ENCODE peak calls at places on chromosomes 5 and 9, in five cellular contexts. O is GM23248, D is PC-3, R is DND-41, A is HCT116. F is an unnamed sample.

GRCh38 chr5:59506285-59506877 is 387.1 kb downstream of the PDE4D start:
- DNase-seq in O (peak), D (peak), R (no peak), A (no peak), F (peak)

GRCh38 chr9:72534931-72535330 is 13.5 kb downstream of the TMC1 start:
- DNase-seq in R (no peak), O (peak), A (no peak), D (no peak), F (no peak)

GRCh38 chr5:151284392-151284967 is 19.1 kb downstream of the SLC36A3 start:
- DNase-seq in R (no peak), A (peak), O (no peak), D (no peak), F (no peak)

GRCh38 chr5:56328753-56329560 is 95.8 kb upstream of the ANKRD55 start:
- DNase-seq in R (no peak), O (peak), A (no peak), D (peak), F (peak)

GRCh38 chr5:133446440-133446839 is 165.9 kb downstream of the FSTL4 start:
- DNase-seq in D (no peak), R (no peak), A (no peak), O (no peak), F (no peak)

GRCh38 chr5:66554211-66554610 is 42.0 kb upstream of the MAST4 start:
- DNase-seq in R (peak), D (peak), O (peak), A (no peak), F (peak)

GRCh38 chr5:78669331-78669730 is 20.8 kb upstream of the LHFPL2 start:
- DNase-seq in D (no peak), O (no peak), A (no peak), R (no peak), F (no peak)

GRCh38 chr5:149280802-149281201 is 9.1 kb downstream of the AFAP1L1 start:
- DNase-seq in R (no peak), D (no peak), A (no peak), O (no peak), F (no peak)

GRCh38 chr9:135771401-135772051 is 69.5 kb downstream of the KCNT1 start:
- DNase-seq in D (no peak), O (no peak), R (no peak), A (no peak), F (no peak)

GRCh38 chr9:138067594-138068367 is 190.2 kb downstream of the CACNA1B start:
- DNase-seq in A (no peak), D (no peak), O (no peak), R (no peak), F (no peak)

GRCh38 chr9:78261403-78262001 is 25.6 kb downstream of the CEP78 start:
- DNase-seq in A (peak), D (peak), O (peak), R (no peak), F (peak)

GRCh38 chr9:27870404-27870803 is 297.1 kb upstream of the C9orf72 start:
- DNase-seq in A (no peak), R (no peak), O (no peak), D (peak), F (no peak)

GRCh38 chr9:91777437-91777836 is 172.6 kb downstream of the ROR2 start:
- DNase-seq in A (no peak), O (peak), D (no peak), R (no peak), F (no peak)

GRCh38 chr9:96361668-96362067 is 21.8 kb downstream of the SLC35D2 start:
- DNase-seq in A (no peak), O (no peak), D (no peak), R (no peak), F (no peak)

GRCh38 chr5:57316798-57317327 is 143.0 kb downstream of the GPBP1 start:
- DNase-seq in R (no peak), O (peak), D (peak), A (no peak), F (peak)

GRCh38 chr9:96027271-96028131 is 152.0 kb downstream of the ERCC6L2 start:
- DNase-seq in R (no peak), A (no peak), D (no peak), O (peak), F (no peak)

GRCh38 chr9:16458696-16459420 is 411.6 kb downstream of the BNC2 start:
- DNase-seq in O (peak), R (no peak), D (peak), A (no peak), F (peak)

GRCh38 chr5:118919016-118919415 is 69.3 kb downstream of the DTWD2 start:
- DNase-seq in A (no peak), R (no peak), D (no peak), O (no peak), F (no peak)

GRCh38 chr5:10328323-10328722 is 20.6 kb upstream of the CMBL start:
- DNase-seq in A (no peak), O (no peak), R (no peak), D (peak), F (no peak)

GRCh38 chr9:136658849-136659535 is 3.7 kb upstream of the EGFL7 start:
- DNase-seq in R (peak), A (no peak), O (no peak), D (no peak), F (no peak)

GRCh38 chr5:124253421-124253820 is 493.0 kb downstream of the ZNF608 start:
- DNase-seq in O (no peak), R (no peak), A (no peak), D (no peak), F (no peak)

GRCh38 chr5:84213212-84213611 is 171.5 kb downstream of the EDIL3 start:
- DNase-seq in A (no peak), O (no peak), R (no peak), D (no peak), F (no peak)

GRCh38 chr5:159539678-159540077 is 209.4 kb upstream of the IL12B start:
- DNase-seq in A (no peak), D (no peak), O (no peak), R (no peak), F (no peak)

GRCh38 chr5:96125335-96125891 is 163.8 kb upstream of the ELL2 start:
- DNase-seq in A (no peak), R (no peak), D (no peak), O (peak), F (no peak)

GRCh38 chr5:61333351-61334223 is 1.5 kb downstream of the ZSWIM6 start:
- DNase-seq in O (peak), R (no peak), D (peak), A (no peak), F (peak)

GRCh38 chr9:37953775-37954437 is 50.0 kb upstream of the SLC25A51 start:
- DNase-seq in A (peak), D (peak), R (no peak), O (peak), F (no peak)

GRCh38 chr5:159031513-159031912 is 68.2 kb downstream of the EBF1 start:
- DNase-seq in A (no peak), R (no peak), D (no peak), O (no peak), F (no peak)

GRCh38 chr9:133368249-133368881 is 7.5 kb downstream of the SURF4 start:
- DNase-seq in R (no peak), O (peak), D (no peak), A (no peak), F (no peak)

GRCh38 chr9:36847781-36848673 is 186.0 kb downstream of the PAX5 start:
- DNase-seq in A (no peak), O (no peak), R (no peak), D (no peak), F (no peak)

GRCh38 chr5:77882670-77883257 is 106.6 kb upstream of the TBCA start:
- DNase-seq in D (peak), A (no peak), O (peak), R (no peak), F (no peak)

GRCh38 chr9:89781838-89782237 is 177.0 kb downstream of the GADD45G start:
- DNase-seq in R (no peak), D (no peak), A (no peak), O (no peak), F (no peak)

GRCh38 chr5:88688242-88688959 is 194.6 kb downstream of the MEF2C start:
- DNase-seq in D (no peak), O (no peak), A (no peak), R (no peak), F (no peak)
- TF ChIP-seq EZH2 in D (no peak), O (no peak), A (no peak), R (no peak), F (no peak)

GRCh38 chr5:88145603-88146467 is 122.8 kb downstream of the TMEM161B start:
- DNase-seq in R (no peak), O (peak), D (no peak), A (no peak), F (no peak)
- TF ChIP-seq EZH2 in R (no peak), O (no peak), D (no peak), A (no peak), F (no peak)

GRCh38 chr5:180619563-180619915 is 28.2 kb upstream of the SCGB3A1 start:
- DNase-seq in R (no peak), D (no peak), A (no peak), O (no peak), F (no peak)

GRCh38 chr5:180621311-180621710 is 28.1 kb downstream of the FLT4 start:
- DNase-seq in A (no peak), D (no peak), R (no peak), O (no peak), F (no peak)

GRCh38 chr5:180620014-180620413 is 28.7 kb upstream of the SCGB3A1 start:
- DNase-seq in R (no peak), D (no peak), A (no peak), O (no peak), F (no peak)

GRCh38 chr5:180618487-180618829 is 27.2 kb upstream of the SCGB3A1 start:
- DNase-seq in O (no peak), D (no peak), A (no peak), R (no peak), F (no peak)

DNA sequence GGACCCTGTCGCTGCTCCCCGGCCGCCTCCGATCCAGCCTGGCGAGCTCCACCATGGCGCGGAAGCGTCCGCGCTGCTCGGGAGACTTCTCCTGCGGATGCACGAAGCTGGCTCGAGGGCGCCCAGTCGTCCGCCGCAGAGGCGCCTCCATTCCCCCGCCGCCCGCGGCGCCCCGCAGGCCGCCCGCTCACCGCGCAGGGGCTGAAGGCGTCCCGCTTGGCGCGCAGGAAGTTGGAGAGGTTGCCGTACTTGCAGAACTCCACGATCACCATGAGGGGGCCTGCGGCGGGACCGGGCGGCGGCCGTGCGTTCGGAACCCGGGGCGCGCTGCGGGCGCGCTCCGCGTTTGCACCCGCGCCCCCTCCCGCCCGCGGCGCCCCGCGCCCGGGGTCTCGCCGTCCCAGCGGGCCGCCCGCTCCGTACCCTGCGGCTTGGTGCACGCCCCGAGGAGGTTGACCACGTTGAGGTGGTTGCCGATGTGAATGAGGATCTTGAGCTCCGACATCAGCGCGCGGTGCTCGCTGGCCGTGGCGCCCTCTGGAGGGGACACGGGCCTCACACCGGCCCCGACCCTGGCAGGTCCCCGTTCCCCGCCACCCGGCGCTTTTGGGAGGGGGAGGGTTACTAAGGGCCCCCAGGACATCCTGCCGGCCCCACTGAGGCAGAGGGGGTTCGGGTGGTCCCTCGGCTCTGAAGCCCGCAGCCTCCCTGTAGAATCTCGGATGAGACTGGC is 27.7 kb upstream of the SCGB3A1 start:
- DNase-seq in O (peak), A (no peak), R (no peak), D (no peak), F (no peak)
- TF ChIP-seq EZH2 in O (no peak), A (no peak), R (no peak), D (no peak), F (no peak)

GRCh38 chr5:135534609-135535419 is 950 bp downstream of the NEUROG1 start:
- DNase-seq in O (peak), A (no peak), R (no peak), D (no peak), F (no peak)

GRCh38 chr5:135533794-135534193 is 2.0 kb downstream of the NEUROG1 start:
- DNase-seq in A (no peak), R (no peak), D (no peak), O (no peak), F (no peak)

GRCh38 chr5:135537271-135537670 is 1.5 kb upstream of the NEUROG1 start:
- DNase-seq in A (no peak), R (no peak), O (no peak), D (no peak), F (no peak)

GRCh38 chr5:135535820-135536801 is at the start of gene NEUROG1:
- DNase-seq in A (no peak), D (no peak), R (no peak), O (no peak), F (no peak)

DNA sequence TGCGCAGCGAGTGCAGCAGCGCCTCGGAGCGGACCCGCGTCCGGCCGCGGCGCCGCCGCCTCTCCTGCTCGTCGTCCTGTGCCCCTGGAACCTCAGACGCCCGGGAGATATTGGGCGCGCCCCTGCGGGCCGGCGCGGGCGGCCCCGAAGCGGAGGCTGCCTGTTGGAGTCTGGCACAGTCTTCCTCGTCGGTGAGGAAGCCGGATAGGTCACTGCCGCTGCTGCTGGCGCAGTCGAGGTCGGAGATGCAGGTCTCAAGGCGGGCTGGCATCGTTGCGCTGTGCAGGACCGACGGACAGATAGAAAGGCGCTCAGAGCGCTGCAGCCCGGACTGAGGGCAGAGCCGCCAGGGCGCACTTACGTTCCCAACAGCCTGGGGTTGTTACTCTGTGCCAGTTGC is 344 bp downstream of the NEUROG1 start:
- DNase-seq in D (no peak), R (no peak), O (peak), A (no peak), F (no peak)
- TF ChIP-seq EZH2 in D (no peak), R (no peak), O (peak), A (no peak), F (no peak)

GRCh38 chr9:34620061-34620994 is at the start of gene DCTN3:
- DNase-seq in A (peak), D (peak), R (peak), O (peak), F (peak)

GRCh38 chr9:34627716-34628655 is 880 bp downstream of the ARID3C start:
- DNase-seq in O (no peak), A (no peak), R (no peak), D (no peak), F (no peak)

GRCh38 chr9:34625087-34625486 is 3.8 kb downstream of the ARID3C start:
- DNase-seq in R (no peak), D (no peak), A (no peak), O (no peak), F (no peak)

GRCh38 chr9:34623386-34624235 is 3.3 kb upstream of the DCTN3 start:
- DNase-seq in A (no peak), O (no peak), D (no peak), R (no peak), F (no peak)

DNA sequence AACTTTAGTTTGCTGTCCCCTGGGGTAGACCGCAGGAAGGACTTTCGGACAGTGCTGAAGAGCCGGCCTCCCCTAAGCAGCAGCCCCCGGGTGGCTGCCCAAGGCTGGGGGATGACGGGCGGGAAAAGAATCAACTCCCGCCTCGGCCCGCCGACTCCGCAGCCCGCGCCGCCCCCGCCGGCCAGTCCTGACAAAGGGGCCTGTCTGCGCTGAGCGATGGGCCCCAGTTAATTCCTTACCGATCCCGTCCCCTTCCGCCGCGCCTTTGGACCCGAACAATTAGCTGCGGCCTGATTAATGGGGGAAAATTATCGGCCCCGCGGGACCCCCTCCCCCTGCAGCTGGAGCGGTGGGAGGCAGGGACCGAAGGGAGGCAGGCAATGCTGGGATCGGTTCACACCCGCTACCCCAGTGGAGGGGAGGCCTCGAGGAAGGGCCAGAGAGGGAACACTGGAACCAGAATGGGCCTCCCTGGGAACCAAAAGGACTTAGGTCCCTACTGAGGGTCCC is 4.2 kb upstream of the DCTN3 start:
- DNase-seq in O (no peak), R (no peak), D (no peak), A (no peak), F (no peak)
- TF ChIP-seq EZH2 in O (no peak), R (no peak), D (no peak), A (no peak), F (no peak)

F was measured in MM.1S.